ENCODE peak calls at places on chromosomes 11 and 22, in five cellular contexts. I, F, W, X and A are unnamed samples.

GRCh38 chr11:79030448-79030847 is 410.4 kb downstream of the TENM4 start:
- DNase-seq in I (no peak), F (no peak), W (no peak), X (no peak), A (no peak)

GRCh38 chr22:46387748-46388147 is 52.2 kb downstream of the TRMU start:
- DNase-seq in I (no peak), F (no peak), W (no peak), X (no peak), A (no peak)

GRCh38 chr11:60950933-60951610 is 904 bp downstream of the SLC15A3 start:
- DNase-seq in I (no peak), F (peak; percentile 55), W (no peak), X (peak; percentile 30), A (peak; percentile 47)

GRCh38 chr11:1351278-1351937 is 38.3 kb upstream of the BRSK2 start:
- DNase-seq in I (no peak), F (no peak), W (no peak), X (no peak), A (no peak)

GRCh38 chr11:116194156-116194904 is 578.5 kb downstream of the BUD13 start:
- DNase-seq in I (no peak), F (no peak), W (no peak), X (no peak), A (no peak)

GRCh38 chr11:28384418-28384817 is 276.2 kb downstream of the METTL15 start:
- DNase-seq in I (no peak), F (peak; percentile 94), W (no peak), X (no peak), A (no peak)

GRCh38 chr11:22920939-22921565 is 60.8 kb upstream of the CCDC179 start:
- DNase-seq in I (no peak), F (peak; percentile 56), W (no peak), X (no peak), A (no peak)

GRCh38 chr11:2146051-2146450 is 6.9 kb upstream of the IGF2 start:
- DNase-seq in I (no peak), F (no peak), W (peak; percentile 12), X (no peak), A (no peak)

GRCh38 chr11:117221775-117222517 is 9.9 kb downstream of the PCSK7 start:
- DNase-seq in I (no peak), F (peak; percentile 54), W (peak; percentile 59), X (no peak), A (no peak)

GRCh38 chr11:47616726-47617416 is 22.7 kb upstream of the C1QTNF4 start:
- DNase-seq in I (no peak), F (peak; percentile 87), W (no peak), X (no peak), A (no peak)

GRCh38 chr11:95443386-95443785 is 212.4 kb upstream of the SESN3 start:
- DNase-seq in I (no peak), F (no peak), W (no peak), X (peak; percentile 12), A (no peak)

GRCh38 chr11:127238321-127238720 is 237.8 kb upstream of the KIRREL3 start:
- DNase-seq in I (no peak), F (no peak), W (no peak), X (no peak), A (no peak)

GRCh38 chr11:2850366-2850765 is 35.2 kb downstream of the CDKN1C start:
- DNase-seq in I (no peak), F (no peak), W (no peak), X (no peak), A (no peak)

GRCh38 chr22:37486224-37486845 is at the start of gene MFNG:
- DNase-seq in I (peak; percentile 85), F (peak; percentile 68), W (peak; percentile 77), X (peak; percentile 68), A (peak; percentile 60)

GRCh38 chr11:126467471-126467870 is 112.0 kb downstream of the ST3GAL4 start:
- DNase-seq in I (no peak), F (no peak), W (no peak), X (no peak), A (no peak)

GRCh38 chr11:79055866-79056632 is 384.8 kb downstream of the TENM4 start:
- DNase-seq in I (no peak), F (peak; percentile 76), W (no peak), X (no peak), A (no peak)

GRCh38 chr22:40441761-40442364 is 71.5 kb downstream of the SGSM3 start:
- DNase-seq in I (no peak), F (no peak), W (no peak), X (no peak), A (no peak)

GRCh38 chr11:10809373-10810199 is 860 bp upstream of the EIF4G2 start:
- DNase-seq in I (peak; percentile 71), F (peak; percentile 86), W (peak; percentile 63), X (no peak), A (no peak)

DNA sequence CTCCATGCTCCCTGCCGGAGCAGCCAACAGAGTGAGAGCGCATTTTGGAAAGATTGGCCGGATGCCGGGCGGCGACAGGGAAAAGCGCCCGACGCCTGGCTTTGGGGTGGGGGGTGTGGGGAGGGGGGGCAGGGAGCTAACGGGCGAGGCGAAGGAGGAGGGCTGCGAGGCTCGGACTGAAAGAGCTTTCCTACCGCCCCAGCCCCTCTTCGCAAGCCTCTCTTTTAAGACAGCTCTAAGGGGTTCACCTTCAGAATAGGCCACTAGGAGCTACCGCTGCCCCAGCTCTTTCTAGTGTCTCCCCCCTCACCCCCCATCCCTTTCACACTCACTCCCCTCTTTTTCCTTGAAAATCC is 3.5 kb upstream of the DBX1 start:
- DNase-seq in I (no peak), F (no peak), W (no peak), X (no peak), A (no peak)
- H3K4me3 ChIP-seq in I (peak overlapping the region; percentile 13), F (no peak overlapping the region), W (no peak overlapping the region), X (no peak overlapping the region), A (no peak overlapping the region)

GRCh38 chr11:125129316-125129990 is 18.0 kb upstream of the TMEM218 start:
- DNase-seq in I (no peak), F (no peak), W (no peak), X (no peak), A (no peak)

GRCh38 chr11:125123194-125123946 is 11.9 kb upstream of the TMEM218 start:
- DNase-seq in I (no peak), F (no peak), W (no peak), X (no peak), A (no peak)

GRCh38 chr11:125128450-125128849 is 17.0 kb upstream of the TMEM218 start:
- DNase-seq in I (no peak), F (peak; percentile 82), W (no peak), X (no peak), A (no peak)

GRCh38 chr11:125123947-125124633 is 12.7 kb upstream of the TMEM218 start:
- DNase-seq in I (peak; percentile 70), F (peak; percentile 64), W (peak; percentile 61), X (peak; percentile 20), A (no peak)
- H3K4me3 ChIP-seq in I (peak overlapping the region; percentile 18), F (peak overlapping the region; percentile 24), W (no peak overlapping the region), X (no peak overlapping the region), A (no peak overlapping the region)

GRCh38 chr11:84719935-84720577 is 907.1 kb downstream of the DLG2 start:
- DNase-seq in I (peak; percentile 57), F (peak; percentile 0), W (peak; percentile 28), X (no peak), A (no peak)

GRCh38 chr11:84720706-84721402 is 906.3 kb downstream of the DLG2 start:
- DNase-seq in I (peak; percentile 57), F (peak; percentile 19), W (peak; percentile 46), X (no peak), A (no peak)

GRCh38 chr11:84722583-84723108 is 904.5 kb downstream of the DLG2 start:
- DNase-seq in I (no peak), F (peak; percentile 1), W (no peak), X (no peak), A (no peak)

DNA sequence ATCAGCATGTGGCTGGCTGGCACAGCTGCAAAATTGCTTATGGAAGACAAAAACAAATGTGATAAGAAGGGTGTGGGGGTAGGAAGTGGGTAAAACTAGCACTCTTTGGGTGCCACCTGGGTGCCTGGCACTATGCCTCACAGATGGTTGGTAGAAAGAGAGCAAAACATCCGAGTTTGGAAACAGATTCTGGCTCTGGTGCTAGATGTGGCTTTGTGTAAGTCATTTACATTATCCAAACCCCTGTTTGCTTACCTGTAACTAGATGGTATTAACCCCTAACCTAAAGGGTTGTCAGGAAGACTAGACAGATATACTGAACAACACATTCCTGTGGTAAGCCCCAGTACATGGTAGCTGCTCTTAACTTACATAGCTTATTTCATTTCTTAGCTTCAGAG is 905.6 kb downstream of the DLG2 start:
- DNase-seq in I (peak; percentile 14), F (no peak), W (no peak), X (no peak), A (peak; percentile 25)
- H3K4me3 ChIP-seq in I (no peak overlapping the region), F (no peak overlapping the region), W (no peak overlapping the region), X (no peak overlapping the region), A (no peak overlapping the region)

GRCh38 chr22:25449781-25450317 is 114.6 kb upstream of the GRK3 start:
- DNase-seq in I (no peak), F (peak; percentile 26), W (no peak), X (no peak), A (no peak)
- H3K4me3 ChIP-seq in I (no peak overlapping the region), F (peak overlapping the region; percentile 90), W (no peak overlapping the region), X (no peak overlapping the region), A (no peak overlapping the region)

GRCh38 chr22:27795053-27795452 is 6.5 kb downstream of the MN1 start:
- DNase-seq in I (no peak), F (peak; percentile 35), W (no peak), X (no peak), A (no peak)
- H3K4me3 ChIP-seq in I (no peak overlapping the region), F (peak overlapping the region; percentile 63), W (no peak overlapping the region), X (no peak overlapping the region), A (no peak overlapping the region)

GRCh38 chr11:31830406-31830805 is 19.3 kb upstream of the PAX6 start:
- DNase-seq in I (no peak), F (no peak), W (no peak), X (no peak), A (no peak)

GRCh38 chr11:31834237-31834636 is 23.1 kb upstream of the PAX6 start:
- DNase-seq in I (no peak), F (no peak), W (no peak), X (no peak), A (no peak)
- H3K4me3 ChIP-seq in I (no peak overlapping the region), F (no peak overlapping the region), W (no peak overlapping the region), X (no peak overlapping the region), A (no peak overlapping the region)

DNA sequence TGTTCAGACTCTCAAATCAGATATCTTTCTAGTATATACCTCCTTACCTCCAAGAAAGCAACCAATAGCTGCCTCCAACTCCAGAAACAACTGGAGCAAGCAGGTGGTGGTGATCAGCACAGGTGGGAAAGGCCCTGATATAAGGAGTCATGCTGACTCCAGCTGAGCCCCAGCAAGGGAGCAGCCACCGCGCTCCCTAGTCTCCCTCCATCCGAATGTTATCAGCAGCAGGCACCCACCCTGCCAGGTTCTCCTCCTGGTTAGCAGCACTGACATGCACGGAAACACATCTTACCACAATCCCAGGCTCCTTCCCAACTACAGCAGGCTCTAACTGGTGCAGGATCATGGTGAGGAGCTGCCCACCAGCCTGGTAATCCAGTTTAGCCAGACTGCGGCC is 18.5 kb upstream of the STK33 start:
- DNase-seq in I (no peak), F (no peak), W (no peak), X (no peak), A (no peak)
- H3K4me3 ChIP-seq in I (no peak overlapping the region), F (no peak overlapping the region), W (no peak overlapping the region), X (no peak overlapping the region), A (no peak overlapping the region)

DNA sequence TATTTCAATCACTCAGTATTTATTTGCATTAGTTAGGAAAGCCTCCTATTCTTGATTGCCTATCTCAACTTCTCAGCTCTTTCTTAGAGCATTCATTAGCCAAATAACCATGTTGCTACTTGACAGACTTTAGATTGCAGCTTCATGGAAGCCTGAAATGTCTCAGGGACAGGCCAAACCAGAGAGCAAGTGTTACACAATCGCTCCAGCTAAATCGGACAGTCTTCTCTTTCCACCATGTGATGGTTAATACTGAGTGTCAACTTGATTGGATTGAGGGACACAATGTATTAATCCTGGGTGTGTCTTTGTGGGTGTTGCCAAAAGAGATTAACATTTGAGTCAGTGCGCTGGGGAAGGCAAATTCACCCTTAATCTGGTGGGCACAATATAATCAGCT is 106.5 kb upstream of the DRD2 start:
- DNase-seq in I (no peak), F (no peak), W (no peak), X (no peak), A (no peak)
- H3K4me3 ChIP-seq in I (no peak overlapping the region), F (no peak overlapping the region), W (no peak overlapping the region), X (no peak overlapping the region), A (no peak overlapping the region)